ENCODE peak calls at places on chromosomes 7 and 10, in six cellular contexts. U is upper lobe of right lung, M is ascending aorta, T is fibroblast of lung, B is uterus, X is gastrocnemius medialis. G is an unnamed sample.

GRCh38 chr10:73648975-73649829 is 6.6 kb downstream of the SYNPO2L start:
- DNase-seq in U (no peak), M (no peak), T (no peak), B (no peak), X (no peak), G (peak; percentile 9)

GRCh38 chr7:89771003-89771636 is 383.1 kb upstream of the STEAP1 start:
- DNase-seq in U (no peak), M (no peak), T (no peak), B (no peak), X (no peak), G (peak; percentile 0)

GRCh38 chr7:74410772-74411171 is 42.9 kb upstream of the GTF2IRD1 start:
- DNase-seq in U (no peak), M (no peak), T (no peak), B (no peak), X (no peak), G (no peak)

GRCh38 chr10:9602930-9603459 is 1414.7 kb upstream of the CELF2 start:
- DNase-seq in U (no peak), M (no peak), T (no peak), B (no peak), X (no peak), G (no peak)

GRCh38 chr7:19362099-19362498 is 216.9 kb upstream of the FERD3L start:
- DNase-seq in U (no peak), M (no peak), T (peak; percentile 66), B (no peak), X (no peak), G (peak; percentile 25)

GRCh38 chr10:77899080-77899477 is 27.5 kb downstream of the DLG5 start:
- DNase-seq in U (no peak), M (no peak), T (peak; percentile 57), B (no peak), X (no peak), G (peak; percentile 64)

GRCh38 chr7:150388709-150389531 is 9.8 kb downstream of the ZNF775 start:
- DNase-seq in U (peak; percentile 91), M (no peak), T (peak; percentile 89), B (peak; percentile 37), X (peak; percentile 70), G (peak; percentile 71)

GRCh38 chr10:23202736-23203135 is 10.6 kb downstream of the PTF1A start:
- DNase-seq in U (no peak), M (no peak), T (no peak), B (no peak), X (no peak), G (peak; percentile 6)

GRCh38 chr7:108559253-108559652 is 10.3 kb downstream of the THAP5 start:
- DNase-seq in U (no peak), M (no peak), T (no peak), B (no peak), X (no peak), G (no peak)

GRCh38 chr10:116752969-116753665 is 10.8 kb upstream of the HSPA12A start:
- DNase-seq in U (no peak), M (no peak), T (no peak), B (no peak), X (no peak), G (no peak)

GRCh38 chr10:67788028-67788886 is 49.7 kb downstream of the DNAJC12 start:
- DNase-seq in U (peak; percentile 80), M (no peak), T (peak; percentile 25), B (no peak), X (peak; percentile 29), G (peak; percentile 28)

GRCh38 chr7:24354456-24354855 is 70.5 kb downstream of the NPY start:
- DNase-seq in U (no peak), M (no peak), T (no peak), B (no peak), X (no peak), G (no peak)

GRCh38 chr7:112157072-112157471 is 49.1 kb downstream of the DOCK4 start:
- DNase-seq in U (no peak), M (no peak), T (peak; percentile 73), B (no peak), X (no peak), G (peak; percentile 89)

GRCh38 chr10:107436568-107436967 is 272.1 kb upstream of the SORCS1 start:
- DNase-seq in U (no peak), M (no peak), T (no peak), B (no peak), X (no peak), G (no peak)

GRCh38 chr10:62960416-62960815 is 144.2 kb upstream of the EGR2 start:
- DNase-seq in U (no peak), M (no peak), T (no peak), B (no peak), X (no peak), G (peak; percentile 53)

GRCh38 chr10:3924344-3924743 is 139.3 kb upstream of the KLF6 start:
- DNase-seq in U (no peak), M (no peak), T (peak; percentile 88), B (no peak), X (no peak), G (peak; percentile 93)

GRCh38 chr10:73168486-73168844 is 546 bp downstream of the FAM149B1 start:
- DNase-seq in U (no peak), M (no peak), T (no peak), B (no peak), X (no peak), G (no peak)

GRCh38 chr7:107742678-107743566 is 1.0 kb upstream of the CBLL1 start:
- DNase-seq in U (peak; percentile 82), M (peak; percentile 16), T (no peak), B (no peak), X (no peak), G (no peak)

GRCh38 chr7:71824356-71824755 is 587.8 kb downstream of the CALN1 start:
- DNase-seq in U (no peak), M (no peak), T (no peak), B (no peak), X (no peak), G (peak; percentile 0)

GRCh38 chr7:151833691-151834090 is 43.2 kb downstream of the PRKAG2 start:
- DNase-seq in U (no peak), M (no peak), T (no peak), B (no peak), X (no peak), G (no peak)

GRCh38 chr10:132965411-132966057 is 23.2 kb upstream of the CFAP46 start:
- DNase-seq in U (no peak), M (no peak), T (no peak), B (no peak), X (no peak), G (no peak)

GRCh38 chr10:43628956-43629355 is 19.7 kb downstream of the ZNF32 start:
- DNase-seq in U (no peak), M (no peak), T (no peak), B (no peak), X (no peak), G (no peak)

GRCh38 chr7:1651031-1651446 is 19.0 kb upstream of the ELFN1 start:
- DNase-seq in U (no peak), M (no peak), T (no peak), B (no peak), X (no peak), G (no peak)

DNA sequence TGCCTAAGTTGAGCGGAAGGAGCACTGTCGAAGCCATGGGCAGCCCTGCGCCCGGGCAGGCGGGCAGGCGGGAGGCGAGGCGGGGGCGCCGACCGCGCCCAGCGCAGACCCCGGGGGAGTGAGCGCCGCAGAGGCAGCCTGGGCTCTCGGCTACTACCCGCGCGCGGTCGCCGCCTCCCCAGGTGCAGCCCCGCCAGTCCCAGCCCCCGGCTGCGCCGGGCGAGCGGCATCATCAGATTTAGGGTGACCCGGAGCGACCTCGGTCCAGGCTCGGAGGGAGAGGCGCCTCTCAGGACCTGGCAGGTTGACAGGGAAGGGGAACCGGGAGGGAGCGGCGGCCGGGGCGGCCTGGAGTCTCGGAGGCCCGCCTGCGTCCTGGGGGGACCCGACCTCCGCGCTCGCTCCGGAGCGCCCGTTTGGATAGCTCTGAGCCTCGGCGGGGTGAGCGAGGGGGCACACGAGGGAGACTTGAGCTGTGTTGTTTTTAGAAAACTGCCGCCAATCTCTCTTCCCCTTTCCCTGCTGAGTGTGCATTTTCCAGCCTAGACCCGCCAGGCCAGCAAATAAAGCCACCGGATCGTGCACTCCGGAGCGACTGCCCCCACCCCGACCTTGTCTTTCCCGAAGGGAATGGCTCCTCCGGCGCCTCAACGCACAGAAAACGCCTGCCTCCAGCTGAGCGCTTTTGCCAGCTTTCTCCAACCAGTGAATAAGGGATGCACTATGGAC is 2.3 kb upstream of the NRP1 start:
- DNase-seq in U (peak; percentile 73), M (no peak), T (peak; percentile 73), B (peak; percentile 57), X (no peak), G (peak; percentile 68)
- H3K4me3 ChIP-seq in U (peak overlapping the region; percentile 85), M (peak overlapping the region; percentile 71), T (peak overlapping the region; percentile 77), B (peak overlapping the region; percentile 67), X (peak overlapping the region; percentile 86), G (peak overlapping the region; percentile 88)

DNA sequence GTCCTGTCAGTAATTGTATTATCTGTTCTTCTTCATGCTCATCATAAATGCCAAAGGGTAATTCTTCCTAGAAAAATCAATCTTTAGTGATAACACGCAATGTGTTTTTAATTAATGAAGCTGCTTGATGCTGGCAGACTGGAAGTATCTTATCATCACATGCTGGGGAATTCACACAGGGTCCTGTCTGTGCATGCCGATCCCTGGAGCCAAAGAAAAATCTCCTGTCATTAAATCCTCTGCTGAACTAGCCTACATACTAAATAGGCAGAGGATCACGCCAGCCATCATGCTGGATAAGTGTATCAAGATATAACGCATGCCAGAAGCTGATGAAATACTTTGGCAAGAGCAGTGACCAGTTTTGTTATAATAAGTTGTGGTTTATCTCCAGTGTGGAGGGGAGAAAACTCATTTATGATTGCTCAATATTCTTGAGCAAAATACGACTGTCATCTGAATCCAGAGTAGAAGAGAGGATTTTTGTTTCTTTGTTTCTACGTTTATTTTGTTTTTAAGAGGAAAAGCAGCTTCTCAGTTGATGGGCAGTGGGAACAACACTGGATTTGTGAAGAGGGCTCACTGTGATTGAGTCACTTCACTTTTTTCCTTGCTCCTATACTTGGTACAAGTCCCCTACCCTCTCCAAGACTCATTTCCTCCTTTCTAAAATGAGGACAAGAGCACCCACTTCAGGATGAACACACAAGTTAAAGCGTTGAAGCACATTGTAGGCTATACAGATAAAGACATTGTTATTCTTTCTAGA is 649.1 kb downstream of the TNS3 start:
- DNase-seq in U (no peak), M (no peak), T (peak; percentile 99), B (peak; percentile 61), X (peak; percentile 35), G (peak; percentile 96)
- TF ChIP-seq CTCF in U (no peak), M (no peak), T (no peak), B (no peak), X (no peak), G (peak; percentile 40)

GRCh38 chr7:129122751-129123516 is 21.6 kb upstream of the TSPAN33 start:
- DNase-seq in U (no peak), M (no peak), T (no peak), B (no peak), X (no peak), G (peak; percentile 26)
- H3K4me3 ChIP-seq in U (no peak overlapping the region), M (no peak overlapping the region), T (no peak overlapping the region), B (no peak overlapping the region), X (no peak overlapping the region), G (no peak overlapping the region)

GRCh38 chr10:5343979-5344378 is 20.8 kb upstream of the UCN3 start:
- DNase-seq in U (no peak), M (no peak), T (no peak), B (no peak), X (no peak), G (no peak)

GRCh38 chr10:5346881-5347280 is 17.9 kb upstream of the UCN3 start:
- DNase-seq in U (no peak), M (no peak), T (no peak), B (no peak), X (no peak), G (no peak)

GRCh38 chr10:5344746-5345145 is 20.0 kb upstream of the UCN3 start:
- DNase-seq in U (no peak), M (no peak), T (no peak), B (no peak), X (no peak), G (no peak)

GRCh38 chr10:5343092-5343491 is 21.7 kb upstream of the UCN3 start:
- DNase-seq in U (no peak), M (no peak), T (no peak), B (no peak), X (no peak), G (no peak)

GRCh38 chr10:5343561-5343960 is 21.2 kb upstream of the UCN3 start:
- DNase-seq in U (no peak), M (no peak), T (peak; percentile 2), B (no peak), X (no peak), G (peak; percentile 6)
- TF ChIP-seq CTCF in U (no peak), M (no peak), T (no peak), B (no peak), X (no peak), G (no peak)